ENCODE peak calls at places on chromosomes 13 and 19, in six cellular contexts. O, C, U, V, T and B are unnamed samples.
A peak's percentile ranks its signal among the peaks of the same experiment; 100 is the strongest.

GRCh38 chr13:66665991-66666390 is 564.1 kb downstream of the PCDH9 start:
- DNase-seq in O (no peak), C (peak; percentile 94), U (peak; percentile 49), V (no peak), T (peak; percentile 81), B (peak; percentile 42)

GRCh38 chr13:37534181-37534580 is 64.4 kb downstream of the POSTN start:
- DNase-seq in O (no peak), C (peak; percentile 92), U (peak; percentile 68), V (no peak), T (peak; percentile 79), B (peak; percentile 46)

GRCh38 chr13:98098511-98098910 is 44.4 kb upstream of the FARP1 start:
- DNase-seq in O (no peak), C (peak; percentile 60), U (peak; percentile 23), V (no peak), T (peak; percentile 74), B (no peak)

GRCh38 chr13:114078501-114079451 is 53.6 kb downstream of the RASA3 start:
- DNase-seq in O (peak; percentile 75), C (peak; percentile 93), U (no peak), V (peak; percentile 93), T (peak; percentile 69), B (peak; percentile 69)

GRCh38 chr13:105410602-105411001 is 1124.9 kb downstream of the EFNB2 start:
- DNase-seq in O (peak; percentile 75), C (no peak), U (no peak), V (peak; percentile 85), T (peak; percentile 52), B (peak; percentile 18)

GRCh38 chr13:41791056-41791455 is 169.9 kb downstream of the VWA8 start:
- DNase-seq in O (no peak), C (no peak), U (no peak), V (no peak), T (peak; percentile 41), B (peak; percentile 4)

GRCh38 chr13:79171131-79172061 is 234.7 kb downstream of the RBM26 start:
- DNase-seq in O (no peak), C (no peak), U (no peak), V (no peak), T (no peak), B (no peak)

GRCh38 chr19:2150794-2151338 is 500 bp downstream of the AP3D1 start:
- DNase-seq in O (peak; percentile 90), C (no peak), U (no peak), V (no peak), T (no peak), B (peak; percentile 20)

GRCh38 chr19:688214-688613 is 7.0 kb downstream of the PRSS57 start:
- DNase-seq in O (no peak), C (no peak), U (no peak), V (no peak), T (peak; percentile 55), B (no peak)

GRCh38 chr19:54137913-54138776 is 583 bp downstream of the CNOT3 start:
- DNase-seq in O (peak; percentile 89), C (no peak), U (no peak), V (peak; percentile 92), T (no peak), B (no peak)

GRCh38 chr13:37381502-37381901 is 217.1 kb downstream of the POSTN start:
- DNase-seq in O (no peak), C (peak; percentile 41), U (no peak), V (no peak), T (no peak), B (no peak)

GRCh38 chr19:9535934-9536333 is 2.5 kb downstream of the ZNF426 start:
- DNase-seq in O (no peak), C (no peak), U (no peak), V (no peak), T (no peak), B (no peak)

GRCh38 chr13:72379581-72379980 is 347.8 kb downstream of the MZT1 start:
- DNase-seq in O (no peak), C (peak; percentile 46), U (no peak), V (no peak), T (no peak), B (no peak)

GRCh38 chr13:40430234-40430633 is 236.2 kb downstream of the FOXO1 start:
- DNase-seq in O (no peak), C (no peak), U (no peak), V (no peak), T (no peak), B (no peak)

DNA sequence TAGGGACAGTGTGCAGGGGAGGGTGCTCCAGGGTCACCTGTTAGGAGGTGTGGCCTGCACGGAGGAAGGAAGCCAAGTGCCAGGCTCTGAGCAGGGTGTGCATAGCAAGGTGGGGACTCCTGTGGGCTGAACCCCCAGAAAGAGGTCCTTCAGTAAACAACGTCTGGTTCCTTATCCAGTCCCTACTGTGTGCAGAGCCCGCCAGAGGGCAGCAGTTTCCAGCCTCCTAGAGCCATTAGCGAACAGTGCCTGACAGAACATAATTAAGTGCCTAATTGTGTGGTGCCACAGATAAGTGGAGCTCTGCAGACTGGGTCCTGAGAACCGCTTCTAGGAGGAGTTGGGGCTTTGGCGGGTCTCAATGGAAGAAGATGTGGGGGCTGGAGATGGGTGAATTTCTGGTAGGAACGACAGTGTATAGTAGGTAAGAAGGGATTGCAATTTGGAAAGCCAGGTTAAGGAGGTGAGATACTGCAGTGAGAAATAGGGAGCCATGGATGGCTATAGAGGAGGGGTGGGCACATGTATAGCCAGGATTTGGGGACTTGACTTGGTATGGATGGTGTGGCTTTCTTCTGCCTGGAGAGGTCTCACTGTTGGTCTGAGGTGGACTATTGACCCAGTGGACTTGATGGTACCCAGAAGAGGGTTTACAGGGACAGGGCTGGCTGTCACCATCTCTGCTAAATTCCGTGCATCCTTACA is 323.1 kb downstream of the ZNF536 start:
- DNase-seq in O (no peak), C (no peak), U (no peak), V (peak; percentile 45), T (no peak), B (no peak)
- TF ChIP-seq CTCF in O (no peak), C (no peak), U (no peak), V (no peak), T (no peak), B (no peak)

GRCh38 chr19:21841081-21841783 is 5.2 kb upstream of the ZNF43 start:
- DNase-seq in O (no peak), C (no peak), U (no peak), V (no peak), T (no peak), B (no peak)

GRCh38 chr19:21838646-21839045 is 2.7 kb upstream of the ZNF43 start:
- DNase-seq in O (no peak), C (peak; percentile 13), U (no peak), V (no peak), T (no peak), B (no peak)

GRCh38 chr19:21841784-21842097 is 5.8 kb upstream of the ZNF43 start:
- DNase-seq in O (no peak), C (no peak), U (no peak), V (no peak), T (no peak), B (no peak)

GRCh38 chr19:21843081-21843480 is 7.1 kb upstream of the ZNF43 start:
- DNase-seq in O (no peak), C (no peak), U (no peak), V (no peak), T (no peak), B (no peak)

DNA sequence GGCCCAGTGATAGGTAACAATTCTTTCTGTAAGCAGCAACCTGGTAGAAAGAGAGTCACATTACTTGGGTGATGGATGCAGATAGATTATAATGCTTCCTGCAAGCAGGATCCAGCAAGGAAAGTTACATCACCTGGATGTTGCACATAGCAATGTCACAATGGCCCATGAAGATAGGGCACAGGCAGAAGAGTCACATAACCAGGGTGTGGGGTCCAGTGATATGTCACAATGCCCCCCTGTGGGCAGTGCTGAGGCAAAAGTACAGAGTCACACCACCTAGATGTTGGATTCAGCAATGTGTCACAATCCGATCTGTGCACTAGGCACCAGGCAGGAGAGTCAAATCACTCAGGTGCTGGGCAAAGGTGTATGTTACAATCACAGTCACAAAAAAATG is 4.0 kb upstream of the ZNF43 start:
- DNase-seq in O (no peak), C (no peak), U (no peak), V (no peak), T (no peak), B (no peak)
- TF ChIP-seq CTCF in O (no peak), C (no peak), U (no peak), V (no peak), T (no peak), B (no peak)

GRCh38 chr19:29687897-29688728 is 22.9 kb downstream of the PLEKHF1 start:
- DNase-seq in O (no peak), C (peak; percentile 80), U (no peak), V (no peak), T (peak; percentile 84), B (peak; percentile 86)

GRCh38 chr19:29694166-29694565 is 20.9 kb downstream of the C19orf12 start:
- DNase-seq in O (peak; percentile 41), C (no peak), U (no peak), V (no peak), T (no peak), B (no peak)

GRCh38 chr19:29694669-29695627 is 20.1 kb downstream of the C19orf12 start:
- DNase-seq in O (peak; percentile 95), C (peak; percentile 51), U (no peak), V (peak; percentile 96), T (peak; percentile 75), B (peak; percentile 70)

GRCh38 chr19:29687244-29687896 is 22.1 kb downstream of the PLEKHF1 start:
- DNase-seq in O (peak; percentile 58), C (peak; percentile 99), U (peak; percentile 90), V (peak; percentile 93), T (peak; percentile 99), B (peak; percentile 96)

GRCh38 chr19:29690842-29691241 is 24.2 kb downstream of the C19orf12 start:
- DNase-seq in O (peak; percentile 45), C (peak; percentile 34), U (no peak), V (no peak), T (peak; percentile 30), B (peak; percentile 76)
- TF ChIP-seq CTCF in O (peak; percentile 25), C (no peak), U (no peak), V (no peak), T (peak; percentile 38), B (peak; percentile 43)

GRCh38 chr19:18072335-18072734 is 14.4 kb downstream of the IL12RB1 start:
- DNase-seq in O (no peak), C (no peak), U (no peak), V (no peak), T (no peak), B (no peak)

GRCh38 chr19:18069383-18069782 is 17.4 kb downstream of the IL12RB1 start:
- DNase-seq in O (no peak), C (no peak), U (no peak), V (no peak), T (no peak), B (no peak)

GRCh38 chr19:18070181-18070580 is 16.6 kb downstream of the IL12RB1 start:
- DNase-seq in O (no peak), C (peak; percentile 6), U (no peak), V (no peak), T (no peak), B (no peak)

GRCh38 chr19:18073197-18073596 is 13.5 kb downstream of the IL12RB1 start:
- DNase-seq in O (no peak), C (no peak), U (no peak), V (no peak), T (no peak), B (no peak)

DNA sequence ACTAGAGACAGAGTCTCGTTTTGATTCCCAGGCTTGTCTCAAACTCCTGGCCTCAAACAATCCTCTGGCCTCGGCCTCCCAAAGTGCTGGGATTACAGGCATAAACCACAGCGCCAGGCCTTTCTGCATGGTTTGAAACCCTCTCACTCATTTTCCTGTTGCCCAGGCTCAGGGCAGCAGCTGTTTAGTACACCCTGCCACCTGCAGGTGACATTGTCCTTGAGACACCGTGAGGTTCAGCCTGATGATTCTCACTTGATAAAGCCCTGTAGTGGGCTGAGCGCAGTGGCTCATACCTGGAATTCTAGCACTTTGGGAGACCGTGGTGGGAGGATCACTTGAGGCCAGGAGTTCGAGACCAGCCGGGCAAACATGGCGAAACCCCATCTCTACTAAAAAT is 12.5 kb downstream of the IL12RB1 start:
- DNase-seq in O (no peak), C (no peak), U (no peak), V (no peak), T (no peak), B (no peak)
- TF ChIP-seq CTCF in O (no peak), C (no peak), U (no peak), V (no peak), T (no peak), B (no peak)

GRCh38 chr19:4724252-4724514 is 541 bp upstream of the DPP9 start:
- DNase-seq in O (no peak), C (no peak), U (no peak), V (no peak), T (no peak), B (no peak)
- TF ChIP-seq CTCF in O (no peak), C (no peak), U (no peak), V (no peak), T (no peak), B (no peak)